ENCODE peak calls at places on chromosomes 2 and 18, in four cellular contexts. Z is GM12865, I is upper lobe of left lung, P is right lobe of liver. W is an unnamed sample.

GRCh38 chr2:241942416-241943208 is 73.1 kb downstream of the RTP5 start:
- DNase-seq in Z (no peak), I (no peak), P (no peak), W (no peak)

GRCh38 chr2:232488721-232489300 is 1.2 kb upstream of the ECEL1 start:
- DNase-seq in Z (no peak), P (peak), I (no peak), W (no peak)

GRCh38 chr18:73340135-73340934 is 472.5 kb upstream of the NETO1 start:
- DNase-seq in P (peak), I (no peak), Z (no peak), W (peak)

GRCh38 chr2:157438907-157439791 is 4.7 kb downstream of the CYTIP start:
- DNase-seq in I (no peak), P (no peak), Z (peak), W (no peak)

GRCh38 chr18:8947576-8947975 is 154.9 kb upstream of the NDUFV2 start:
- DNase-seq in Z (no peak), I (no peak), P (no peak), W (peak)

GRCh38 chr2:24793752-24794477 is 690 bp downstream of the CENPO start:
- DNase-seq in I (no peak), Z (peak), P (no peak), W (peak)

GRCh38 chr18:22409445-22409844 is 8.3 kb downstream of the CTAGE1 start:
- DNase-seq in Z (no peak), I (no peak), P (no peak), W (no peak)

GRCh38 chr2:7919510-7919909 is 762.3 kb upstream of the ID2 start:
- DNase-seq in P (no peak), I (peak), Z (no peak), W (no peak)

GRCh38 chr2:171160630-171161424 is at the start of gene TLK1:
- DNase-seq in Z (peak), P (peak), I (peak), W (peak)

GRCh38 chr2:86482034-86482433 is 40.9 kb downstream of the KDM3A start:
- DNase-seq in I (no peak), Z (no peak), P (no peak), W (no peak)

GRCh38 chr2:5392658-5393057 is 299.5 kb upstream of the SOX11 start:
- DNase-seq in Z (no peak), I (no peak), P (no peak), W (peak)

GRCh38 chr2:182165196-182165595 is 179.5 kb downstream of the PPP1R1C start:
- DNase-seq in I (no peak), Z (no peak), P (no peak), W (no peak)

GRCh38 chr18:40011201-40011600 is 1943.8 kb upstream of the PIK3C3 start:
- DNase-seq in I (no peak), Z (no peak), P (no peak), W (no peak)

GRCh38 chr2:127416486-127417001 is 1.7 kb upstream of the PROC start:
- DNase-seq in Z (peak), I (no peak), P (no peak), W (no peak)

GRCh38 chr2:186575302-186575701 is 14.6 kb upstream of the ITGAV start:
- DNase-seq in I (no peak), Z (peak), P (no peak), W (peak)

GRCh38 chr18:26386002-26386401 is 159.8 kb downstream of the TAF4B start:
- DNase-seq in Z (no peak), I (no peak), P (no peak), W (peak)

GRCh38 chr2:146576301-146576700 is 1268.5 kb upstream of the ACVR2A start:
- DNase-seq in Z (no peak), P (no peak), I (no peak), W (no peak)

GRCh38 chr2:167471332-167471731 is 583.1 kb downstream of the XIRP2 start:
- DNase-seq in Z (peak), P (no peak), I (no peak), W (no peak)

GRCh38 chr2:28681216-28681981 is 70.2 kb upstream of the PPP1CB start:
- DNase-seq in Z (peak), I (no peak), P (no peak), W (peak)

GRCh38 chr2:135043345-135043744 is 3.9 kb downstream of the MAP3K19 start:
- DNase-seq in P (no peak), Z (peak), I (no peak), W (no peak)

GRCh38 chr2:241579281-241579680 is 20.7 kb downstream of the BOK start:
- DNase-seq in P (no peak), Z (no peak), I (no peak), W (no peak)

GRCh38 chr2:227939271-227940027 is 68.0 kb downstream of the DAW1 start:
- DNase-seq in P (no peak), Z (peak), I (no peak), W (peak)

GRCh38 chr2:186919272-186919671 is 70.3 kb upstream of the ZSWIM2 start:
- DNase-seq in Z (no peak), P (no peak), I (no peak), W (peak)

GRCh38 chr2:170968205-170969003 is 39.4 kb downstream of the GORASP2 start:
- DNase-seq in I (no peak), Z (no peak), P (no peak), W (no peak)

GRCh38 chr2:172100080-172101007 is 2.4 kb downstream of the DLX2 start:
- DNase-seq in I (peak), Z (no peak), P (no peak), W (no peak)

GRCh38 chr2:40721595-40721994 is 269.7 kb upstream of the SLC8A1 start:
- DNase-seq in Z (no peak), I (no peak), P (no peak), W (peak)

GRCh38 chr2:2565671-2566070 is 234.6 kb upstream of the MYT1L start:
- DNase-seq in I (no peak), Z (no peak), P (no peak), W (no peak)

GRCh38 chr2:124683536-124684407 is 658.7 kb downstream of the CNTNAP5 start:
- DNase-seq in I (no peak), Z (no peak), P (no peak), W (peak)

GRCh38 chr2:236659758-236660150 is 90.1 kb downstream of the ACKR3 start:
- DNase-seq in Z (no peak), I (no peak), P (no peak), W (peak)

GRCh38 chr2:234446404-234447076 is 50.3 kb downstream of the ARL4C start:
- DNase-seq in Z (peak), P (peak), I (peak), W (no peak)

GRCh38 chr18:75824661-75825060 is 397.2 kb upstream of the SMIM21 start:
- DNase-seq in Z (no peak), I (peak), P (no peak), W (no peak)

GRCh38 chr2:100365434-100365833 is 43.1 kb upstream of the LONRF2 start:
- DNase-seq in I (no peak), Z (no peak), P (no peak), W (peak)

GRCh38 chr2:230872151-230872967 is 7.6 kb downstream of the ITM2C start:
- DNase-seq in I (peak), Z (no peak), P (no peak), W (no peak)

GRCh38 chr2:215140166-215140707 is 1.8 kb upstream of the ABCA12 start:
- DNase-seq in P (no peak), I (no peak), Z (peak), W (no peak)

GRCh38 chr2:26693287-26693849 is 846 bp downstream of the KCNK3 start:
- DNase-seq in I (no peak), P (no peak), Z (no peak), W (no peak)

DNA sequence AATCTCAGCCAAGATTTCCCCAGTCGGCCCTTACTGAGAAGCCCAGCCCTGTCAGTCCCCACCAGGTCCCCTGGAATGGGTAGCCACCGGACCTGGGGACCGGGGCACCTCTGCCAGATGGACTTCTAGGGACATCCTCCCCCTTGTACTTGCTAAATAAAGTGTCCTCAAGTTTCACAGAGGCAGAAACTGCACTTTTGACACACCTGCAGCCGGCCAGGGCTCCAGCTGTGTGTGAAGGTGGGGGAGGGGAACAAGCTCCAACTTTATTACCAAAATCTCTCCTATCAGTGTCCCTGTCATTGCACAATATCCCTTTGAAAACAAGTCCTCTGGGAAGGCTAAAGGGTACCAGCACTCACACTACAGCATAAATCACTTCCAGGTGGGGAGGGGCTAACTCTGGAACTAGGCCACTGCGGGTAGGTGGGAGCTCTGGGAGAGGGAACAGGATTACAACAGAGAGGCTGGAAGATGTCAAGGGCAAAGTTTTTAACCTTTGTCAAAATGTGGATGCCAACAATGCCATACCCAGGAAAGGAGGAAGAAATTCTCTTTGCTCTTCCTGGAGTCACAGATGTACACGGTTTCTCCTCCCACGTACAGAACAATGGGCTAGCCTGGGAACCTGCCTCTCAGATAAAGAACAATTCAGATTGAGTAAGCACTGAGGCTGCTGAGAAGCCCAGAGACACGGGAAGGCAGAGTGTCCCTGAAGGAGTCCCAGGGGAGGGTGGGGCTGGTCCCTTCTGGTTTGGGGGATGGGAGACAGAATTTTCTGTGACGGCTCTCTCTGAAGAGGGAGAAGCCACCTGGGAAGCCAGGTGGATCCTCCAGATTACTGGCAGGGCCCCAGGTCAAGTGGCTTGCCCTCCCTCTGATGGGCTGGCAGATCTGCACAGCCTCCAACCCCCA is 11.0 kb downstream of the SDC1 start:
- DNase-seq in P (peak), Z (peak), I (no peak), W (no peak)
- H3K4me3 ChIP-seq in P (no peak), Z (no peak), I (no peak), W (no peak)

GRCh38 chr18:35618703-35619102 is 37.2 kb downstream of the GALNT1 start:
- DNase-seq in P (no peak), I (no peak), Z (no peak), W (peak)

GRCh38 chr18:35616074-35616473 is 34.5 kb downstream of the GALNT1 start:
- DNase-seq in Z (no peak), I (no peak), P (no peak), W (no peak)

GRCh38 chr18:35618289-35618688 is 36.7 kb downstream of the GALNT1 start:
- DNase-seq in P (no peak), I (no peak), Z (no peak), W (no peak)

GRCh38 chr18:35617865-35618264 is 36.3 kb downstream of the GALNT1 start:
- DNase-seq in I (no peak), P (no peak), Z (no peak), W (no peak)

GRCh38 chr18:35616664-35617423 is 35.3 kb downstream of the GALNT1 start:
- DNase-seq in I (no peak), P (peak), Z (peak), W (peak)
- H3K4me3 ChIP-seq in I (no peak), P (no peak), Z (no peak), W (peak)

DNA sequence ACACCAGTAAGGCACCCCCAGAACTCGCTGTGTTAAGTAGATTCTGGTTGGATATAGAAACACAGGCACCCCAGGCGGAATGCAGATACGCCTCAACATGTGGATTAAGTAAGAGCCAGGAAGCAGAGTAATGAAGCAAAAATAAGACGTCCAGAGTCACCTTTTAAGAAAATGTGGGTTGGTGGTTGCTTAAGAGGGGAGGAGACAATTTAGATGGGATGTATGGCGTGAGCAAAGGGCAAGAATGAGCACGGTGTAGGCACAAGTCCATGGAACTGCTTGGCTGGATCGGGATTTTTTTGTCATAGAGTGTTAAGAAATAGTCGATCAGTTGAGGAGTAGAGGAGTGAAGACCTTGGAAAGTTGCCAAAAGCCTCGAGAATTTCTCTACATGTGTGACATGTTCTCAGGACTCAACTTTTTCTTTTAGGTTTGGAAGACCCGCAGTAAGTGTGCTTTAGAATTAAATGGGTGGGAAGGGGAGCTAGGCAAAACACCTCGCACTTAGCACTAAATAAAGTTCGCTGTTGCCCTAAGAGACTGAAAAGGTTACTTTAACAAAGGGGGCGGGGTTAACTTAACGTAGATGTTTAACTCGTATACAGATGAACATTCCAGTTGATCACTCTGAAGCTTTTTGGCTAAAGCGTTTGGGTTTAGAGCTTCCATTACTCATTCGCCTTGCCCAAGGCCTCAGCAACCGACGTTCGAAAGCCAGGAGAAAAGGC is 731 bp upstream of the SLC39A10 start:
- DNase-seq in Z (no peak), P (no peak), I (no peak), W (no peak)
- H3K4me3 ChIP-seq in Z (peak), P (peak), I (no peak), W (peak)

GRCh38 chr2:222595573-222595972 is 60.3 kb downstream of the FARSB start:
- DNase-seq in I (no peak), Z (no peak), P (no peak), W (no peak)

GRCh38 chr2:222598611-222599010 is 57.3 kb downstream of the FARSB start:
- DNase-seq in I (no peak), P (no peak), Z (no peak), W (no peak)

GRCh38 chr2:222592176-222592575 is 63.7 kb downstream of the FARSB start:
- DNase-seq in Z (no peak), I (no peak), P (no peak), W (no peak)

GRCh38 chr2:222594679-222595078 is 61.2 kb downstream of the FARSB start:
- DNase-seq in P (no peak), Z (no peak), I (no peak), W (peak)
- H3K4me3 ChIP-seq in P (no peak), Z (no peak), I (no peak), W (no peak)

GRCh38 chr2:190651413-190651812 is 2.5 kb downstream of the NAB1 start:
- DNase-seq in I (no peak), P (no peak), Z (no peak), W (no peak)

GRCh38 chr2:190648289-190649034 is 421 bp upstream of the NAB1 start:
- DNase-seq in Z (peak), I (peak), P (peak), W (peak)

GRCh38 chr2:190649035-190649797 is at the start of gene NAB1:
- DNase-seq in P (peak), I (peak), Z (peak), W (peak)

GRCh38 chr2:190649798-190650390 is 1.0 kb downstream of the NAB1 start:
- DNase-seq in I (no peak), P (peak), Z (peak), W (peak)

DNA sequence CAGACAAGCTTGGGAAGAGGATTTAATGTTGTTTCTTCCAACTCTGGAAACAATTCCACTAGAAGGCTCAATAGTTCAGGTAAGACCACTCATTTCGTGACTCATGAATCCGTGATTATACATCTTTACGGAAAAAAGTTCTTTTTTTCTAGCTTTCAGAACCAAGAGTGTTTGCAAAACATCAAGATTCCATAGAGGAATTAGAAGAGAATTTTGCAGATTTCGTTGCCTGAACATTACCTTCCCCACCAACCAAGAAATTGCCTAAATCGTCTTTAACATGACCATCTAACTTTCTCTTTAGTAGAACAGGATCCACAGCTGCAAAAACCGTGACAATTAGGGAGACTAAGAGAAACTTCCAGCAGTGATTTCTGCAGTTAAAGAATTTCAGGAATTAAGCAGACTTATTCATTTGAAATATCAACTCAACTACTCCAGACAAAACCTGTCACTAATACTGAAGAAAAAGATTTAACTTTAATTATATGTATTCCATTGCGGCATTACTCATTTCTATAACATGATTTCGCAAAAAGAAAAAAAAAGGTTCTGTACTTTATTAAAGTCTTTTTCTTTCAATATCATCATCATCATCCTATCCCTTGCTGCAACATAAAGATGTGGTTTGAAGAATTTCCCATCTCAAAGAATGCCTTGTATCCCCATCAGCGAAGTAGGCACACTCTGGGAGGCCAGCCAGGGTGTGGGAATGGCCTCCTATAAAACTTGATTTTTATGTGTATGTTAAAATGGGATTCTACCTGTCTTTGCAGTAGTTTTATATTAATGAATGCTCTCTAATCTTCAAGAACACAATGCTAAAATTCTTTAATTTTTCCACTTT is 1.9 kb upstream of the NAB1 start:
- DNase-seq in P (no peak), I (no peak), Z (no peak), W (peak)
- H3K4me3 ChIP-seq in P (no peak), I (no peak), Z (no peak), W (no peak)

GRCh38 chr2:10126627-10127026 is 4.1 kb downstream of the RRM2 start:
- DNase-seq in I (no peak), Z (no peak), P (no peak), W (no peak)
- H3K4me3 ChIP-seq in I (no peak), Z (no peak), P (no peak), W (no peak)